ENCODE peak calls at places on chromosomes 6 and 20, in five cellular contexts. V, H, W, G and X are unnamed samples.
A peak's percentile ranks its signal among the peaks of the same experiment; 100 is the strongest.

GRCh38 chr6:97120511-97120910 is 162.5 kb downstream of the MMS22L start:
- DNase-seq in V (no peak), H (no peak), W (no peak), G (no peak), X (no peak)

GRCh38 chr6:142294681-142295080 is 7.1 kb upstream of the ADGRG6 start:
- DNase-seq in V (no peak), H (no peak), W (no peak), G (no peak), X (no peak)

GRCh38 chr6:31270788-31271640 is 878 bp downstream of the HLA-C start:
- DNase-seq in V (peak; percentile 15), H (peak; percentile 56), W (peak; percentile 65), G (no peak), X (peak; percentile 66)

GRCh38 chr20:35837577-35838195 is 65.9 kb downstream of the PHF20 start:
- DNase-seq in V (no peak), H (no peak), W (no peak), G (no peak), X (no peak)

GRCh38 chr20:19338960-19339359 is 126.5 kb downstream of the SLC24A3 start:
- DNase-seq in V (no peak), H (no peak), W (no peak), G (no peak), X (no peak)

GRCh38 chr6:100886078-100886477 is 4.9 kb upstream of the ASCC3 start:
- DNase-seq in V (no peak), H (no peak), W (no peak), G (no peak), X (no peak)

GRCh38 chr6:43175676-43176422 is 4.8 kb downstream of the SRF start:
- DNase-seq in V (no peak), H (no peak), W (no peak), G (no peak), X (no peak)

GRCh38 chr6:150194200-150194599 is 51.4 kb downstream of the PPP1R14C start:
- DNase-seq in V (no peak), H (no peak), W (no peak), G (no peak), X (no peak)

GRCh38 chr6:147119310-147119709 is 84.9 kb upstream of the STXBP5 start:
- DNase-seq in V (no peak), H (no peak), W (no peak), G (no peak), X (no peak)

GRCh38 chr6:55474386-55474785 is 104.6 kb downstream of the HMGCLL1 start:
- DNase-seq in V (no peak), H (no peak), W (peak; percentile 2), G (no peak), X (no peak)